ENCODE peak calls at places on chromosomes 5 and 9, in eight cellular contexts. D, S, M, Q, F, C, H and E are unnamed samples.

GRCh38 chr5:159084053-159084452 is 15.7 kb downstream of the EBF1 start:
- DNase-seq in D (no peak), S (no peak), M (no peak), Q (no peak), F (no peak), C (no peak), H (no peak), E (no peak)

GRCh38 chr5:129174447-129174846 is 79.9 kb downstream of the ISOC1 start:
- DNase-seq in D (no peak), S (no peak), M (no peak), Q (no peak), F (no peak), C (no peak), H (no peak), E (no peak)

GRCh38 chr5:167378894-167379723 is 912.3 kb upstream of the WWC1 start:
- DNase-seq in D (no peak), S (no peak), M (no peak), Q (no peak), F (no peak), C (no peak), H (no peak), E (no peak)

GRCh38 chr5:38468978-38469706 is 87.3 kb downstream of the LIFR start:
- DNase-seq in D (no peak), S (no peak), M (peak), Q (no peak), F (no peak), C (no peak), H (no peak), E (no peak)

GRCh38 chr5:891837-892389 is 688 bp downstream of the BRD9 start:
- DNase-seq in D (no peak), S (no peak), M (no peak), Q (no peak), F (no peak), C (peak), H (no peak), E (no peak)

GRCh38 chr5:5344051-5344571 is 78.4 kb upstream of the ICE1 start:
- DNase-seq in D (no peak), S (no peak), M (no peak), Q (no peak), F (no peak), C (no peak), H (no peak), E (no peak)

GRCh38 chr5:59746261-59746765 is 147.2 kb downstream of the PDE4D start:
- DNase-seq in D (no peak), S (no peak), M (no peak), Q (no peak), F (no peak), C (peak), H (no peak), E (no peak)

GRCh38 chr5:10533218-10533617 is 30.7 kb upstream of the ANKRD33B start:
- DNase-seq in D (no peak), S (no peak), M (no peak), Q (peak), F (no peak), C (no peak), H (no peak), E (no peak)

GRCh38 chr9:100063185-100063584 is 35.6 kb downstream of the ERP44 start:
- DNase-seq in D (no peak), S (no peak), M (no peak), Q (no peak), F (no peak), C (peak), H (no peak), E (no peak)

GRCh38 chr5:172095368-172095960 is 89.0 kb upstream of the FBXW11 start:
- DNase-seq in D (no peak), S (no peak), M (no peak), Q (no peak), F (no peak), C (no peak), H (no peak), E (no peak)

GRCh38 chr9:124835026-124835501 is 18.2 kb upstream of the WDR38 start:
- DNase-seq in D (no peak), S (no peak), M (no peak), Q (no peak), F (no peak), C (peak), H (no peak), E (no peak)

GRCh38 chr5:142871880-142872200 is 101.7 kb downstream of the ARHGAP26 start:
- DNase-seq in D (no peak), S (no peak), M (no peak), Q (no peak), F (no peak), C (peak), H (no peak), E (no peak)

GRCh38 chr9:136327313-136327971 is at the start of gene GPSM1:
- DNase-seq in D (no peak), S (peak), M (peak), Q (no peak), F (no peak), C (peak), H (peak), E (no peak)

GRCh38 chr9:124010665-124011321 is 775 bp upstream of the LHX2 start:
- DNase-seq in D (no peak), S (no peak), M (no peak), Q (peak), F (no peak), C (no peak), H (no peak), E (no peak)

GRCh38 chr9:94936411-94936810 is 209.9 kb downstream of the AOPEP start:
- DNase-seq in D (no peak), S (no peak), M (no peak), Q (no peak), F (no peak), C (peak), H (no peak), E (no peak)

GRCh38 chr9:3468407-3469205 is 57.2 kb downstream of the RFX3 start:
- DNase-seq in D (no peak), S (no peak), M (no peak), Q (no peak), F (no peak), C (no peak), H (no peak), E (no peak)

GRCh38 chr9:127883959-127884358 is 6.5 kb upstream of the AK1 start:
- DNase-seq in D (no peak), S (no peak), M (no peak), Q (no peak), F (no peak), C (no peak), H (no peak), E (no peak)

GRCh38 chr9:88535932-88536324 is 950 bp downstream of the NXNL2 start:
- DNase-seq in D (no peak), S (no peak), M (no peak), Q (no peak), F (no peak), C (no peak), H (no peak), E (no peak)

GRCh38 chr5:131277875-131278795 is 14.3 kb downstream of the CDC42SE2 start:
- DNase-seq in D (no peak), S (no peak), M (no peak), Q (no peak), F (no peak), C (no peak), H (no peak), E (no peak)

GRCh38 chr5:147522435-147522834 is 12.6 kb upstream of the DPYSL3 start:
- DNase-seq in D (no peak), S (no peak), M (no peak), Q (no peak), F (no peak), C (no peak), H (no peak), E (no peak)

GRCh38 chr9:136726631-136727191 is 14.3 kb downstream of the DIPK1B start:
- DNase-seq in D (no peak), S (no peak), M (no peak), Q (no peak), F (no peak), C (peak), H (peak), E (peak)

GRCh38 chr5:125476888-125477585 is 730.6 kb upstream of the ZNF608 start:
- DNase-seq in D (no peak), S (no peak), M (no peak), Q (no peak), F (no peak), C (peak), H (no peak), E (no peak)

GRCh38 chr9:131727795-131728545 is 11.9 kb downstream of the RAPGEF1 start:
- DNase-seq in D (no peak), S (no peak), M (no peak), Q (no peak), F (no peak), C (no peak), H (no peak), E (no peak)

GRCh38 chr9:107286057-107286456 is 3.0 kb downstream of the RAD23B start:
- DNase-seq in D (no peak), S (no peak), M (no peak), Q (no peak), F (no peak), C (peak), H (no peak), E (no peak)

GRCh38 chr9:22141906-22142305 is 132.8 kb upstream of the CDKN2B start:
- DNase-seq in D (no peak), S (no peak), M (no peak), Q (no peak), F (no peak), C (no peak), H (no peak), E (no peak)

GRCh38 chr5:77990020-77990419 is 213.9 kb upstream of the TBCA start:
- DNase-seq in D (no peak), S (no peak), M (no peak), Q (no peak), F (no peak), C (no peak), H (no peak), E (no peak)

GRCh38 chr5:164868761-164869160 is 1363.3 kb downstream of the MAT2B start:
- DNase-seq in D (no peak), S (no peak), M (no peak), Q (no peak), F (no peak), C (no peak), H (no peak), E (no peak)

GRCh38 chr5:172637122-172637580 is 3.9 kb upstream of the NEURL1B start:
- DNase-seq in D (no peak), S (no peak), M (no peak), Q (no peak), F (no peak), C (no peak), H (no peak), E (no peak)

GRCh38 chr5:143806568-143806967 is 5.4 kb upstream of the HMHB1 start:
- DNase-seq in D (no peak), S (no peak), M (no peak), Q (no peak), F (no peak), C (no peak), H (no peak), E (no peak)

GRCh38 chr5:176360894-176361436 is 599 bp downstream of the KIAA1191 start:
- DNase-seq in D (no peak), S (no peak), M (no peak), Q (no peak), F (no peak), C (peak), H (no peak), E (no peak)